ENCODE peak calls at places on chromosomes 7 and 10, in nine cellular contexts. G, H, W, L, U, Z, K, D and T are unnamed samples.

GRCh38 chr7:103649052-103649451 is 203.0 kb upstream of the SLC26A5 start:
- DNase-seq in U (no peak), D (no peak), H (no peak), W (no peak), K (no peak), L (no peak), Z (no peak), G (no peak), T (no peak)

GRCh38 chr7:22563115-22563514 is 63.1 kb upstream of the STEAP1B start:
- DNase-seq in U (no peak), G (no peak), Z (no peak), L (no peak), W (no peak), D (no peak), H (no peak), K (no peak), T (no peak)

GRCh38 chr7:17239683-17240521 is 58.5 kb upstream of the AHR start:
- DNase-seq in D (no peak), K (no peak), L (peak), H (no peak), W (no peak), U (peak), Z (no peak), G (no peak), T (no peak)

GRCh38 chr10:43227911-43228782 is 38.7 kb downstream of the RASGEF1A start:
- DNase-seq in K (peak), G (peak), L (no peak), U (no peak), Z (peak), W (peak), H (peak), D (no peak), T (peak)

GRCh38 chr10:76583711-76584161 is 1053.9 kb downstream of the KCNMA1 start:
- DNase-seq in Z (no peak), H (no peak), W (no peak), U (no peak), L (peak), K (no peak), G (no peak), D (no peak), T (no peak)

GRCh38 chr10:17457083-17457482 is 2.7 kb upstream of the ST8SIA6 start:
- DNase-seq in Z (no peak), K (no peak), G (no peak), W (no peak), L (no peak), D (no peak), H (no peak), U (no peak), T (no peak)

GRCh38 chr10:69659286-69660027 is 29.4 kb downstream of the FAM241B start:
- DNase-seq in K (no peak), Z (no peak), W (no peak), G (peak), D (no peak), H (no peak), L (no peak), U (no peak), T (no peak)

GRCh38 chr10:12507165-12507870 is 158.0 kb downstream of the CAMK1D start:
- DNase-seq in Z (no peak), L (no peak), H (no peak), K (peak), U (no peak), D (no peak), W (no peak), G (no peak), T (no peak)

GRCh38 chr10:30630571-30630970 is 1.0 kb upstream of the LYZL2 start:
- DNase-seq in K (no peak), L (no peak), Z (no peak), D (no peak), W (no peak), G (no peak), U (no peak), H (no peak), T (no peak)

GRCh38 chr10:32577448-32577847 is 131.5 kb downstream of the CCDC7 start:
- DNase-seq in K (no peak), D (no peak), Z (no peak), W (no peak), U (no peak), H (no peak), L (no peak), G (no peak), T (no peak)

GRCh38 chr10:69406302-69406811 is 10.4 kb downstream of the TACR2 start:
- DNase-seq in W (no peak), D (no peak), Z (no peak), L (no peak), G (peak), U (no peak), K (no peak), H (no peak), T (peak)

GRCh38 chr10:104331208-104331838 is 6.9 kb downstream of the ITPRIP start:
- DNase-seq in D (no peak), K (peak), G (peak), H (no peak), W (peak), L (no peak), U (peak), Z (peak), T (no peak)
- TF ChIP-seq POLR2A in D (no peak), K (no peak), G (no peak), H (no peak), W (no peak), L (no peak), U (no peak), Z (no peak), T (peak)

GRCh38 chr10:93417264-93417663 is 64.9 kb downstream of the MYOF start:
- DNase-seq in Z (no peak), U (no peak), G (no peak), D (no peak), K (peak), W (no peak), L (no peak), H (no peak), T (no peak)

GRCh38 chr10:93413252-93413689 is 68.9 kb downstream of the MYOF start:
- DNase-seq in W (no peak), H (no peak), U (no peak), D (no peak), K (no peak), L (no peak), Z (no peak), G (no peak), T (no peak)

GRCh38 chr10:93416824-93417223 is 65.3 kb downstream of the MYOF start:
- DNase-seq in U (no peak), W (no peak), Z (no peak), L (no peak), G (no peak), H (no peak), K (no peak), D (no peak), T (no peak)

GRCh38 chr10:93417886-93418285 is 64.2 kb downstream of the MYOF start:
- DNase-seq in U (no peak), W (no peak), Z (no peak), H (no peak), G (no peak), K (no peak), L (no peak), D (no peak), T (no peak)

DNA sequence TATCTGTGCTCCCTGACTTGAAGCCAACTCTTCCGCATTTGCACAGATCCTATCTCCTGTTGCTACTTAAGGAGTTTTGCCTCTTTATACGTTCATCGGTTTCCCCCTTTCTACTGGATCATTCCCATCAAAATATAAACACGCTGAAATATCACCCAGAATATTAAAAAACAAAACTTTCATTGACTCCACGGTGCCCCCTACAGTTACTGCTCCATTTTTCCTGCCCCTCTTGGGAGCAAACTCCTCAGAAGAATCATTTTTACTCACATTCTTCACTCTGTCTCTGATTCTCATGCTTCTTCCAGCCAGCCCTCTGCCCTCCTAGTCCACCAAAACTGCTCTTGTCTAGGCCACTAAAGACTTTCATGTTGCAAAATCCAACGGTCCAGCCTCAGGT is 66.4 kb downstream of the MYOF start:
- DNase-seq in L (no peak), G (no peak), U (no peak), K (no peak), W (no peak), H (no peak), D (no peak), Z (no peak), T (no peak)
- TF ChIP-seq CTCF in L (peak), G (no peak), U (no peak), K (no peak), W (no peak), H (no peak), D (no peak), Z (no peak), T (no peak)

DNA sequence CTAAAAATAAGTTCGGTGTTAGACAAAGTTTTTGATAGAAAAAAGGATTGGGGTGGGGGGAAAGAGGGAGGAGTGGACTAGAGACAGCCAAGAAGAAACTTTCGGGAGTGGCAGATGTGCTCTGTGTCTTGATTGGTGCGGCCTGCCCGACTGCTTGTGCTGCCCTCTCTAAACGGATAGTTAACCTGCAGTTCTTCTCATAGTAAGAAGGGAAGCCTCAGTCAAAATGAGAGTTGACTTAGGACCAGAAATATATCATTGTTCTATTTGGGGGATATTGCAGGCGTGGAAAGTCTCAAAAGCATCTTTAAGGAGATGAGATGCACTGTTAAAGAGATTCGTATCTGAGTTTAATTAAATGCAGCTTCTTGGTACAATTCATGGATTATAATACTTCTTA is 39.3 kb downstream of the UBE3C start:
- DNase-seq in L (no peak), U (no peak), Z (no peak), W (no peak), K (no peak), H (no peak), D (peak), G (no peak), T (no peak)
- TF ChIP-seq POLR2A in L (no peak), U (no peak), Z (no peak), W (no peak), K (no peak), H (no peak), D (no peak), G (no peak), T (no peak)

GRCh38 chr7:55078465-55079372 is 59.9 kb downstream of the EGFR start:
- DNase-seq in H (peak), K (no peak), L (peak), G (no peak), U (no peak), D (no peak), W (no peak), Z (no peak), T (no peak)
- TF ChIP-seq CTCF in H (no peak), K (no peak), L (no peak), G (no peak), U (no peak), D (no peak), W (no peak), Z (no peak), T (no peak)

GRCh38 chr7:159027803-159028455 is 116.7 kb downstream of the VIPR2 start:
- DNase-seq in D (no peak), U (no peak), K (peak), Z (peak), L (no peak), G (no peak), H (peak), W (peak), T (no peak)
- TF ChIP-seq POLR2A in D (no peak), U (no peak), K (no peak), Z (no peak), L (no peak), G (no peak), H (no peak), W (no peak), T (no peak)

GRCh38 chr7:84704380-84704779 is 482.5 kb downstream of the SEMA3D start:
- DNase-seq in D (no peak), L (peak), H (no peak), K (no peak), Z (no peak), W (no peak), U (no peak), G (no peak), T (no peak)
- TF ChIP-seq CTCF in D (no peak), L (no peak), H (no peak), K (no peak), Z (no peak), W (no peak), U (no peak), G (no peak), T (no peak)

GRCh38 chr7:74083117-74083876 is at the start of gene LIMK1:
- DNase-seq in W (peak), U (no peak), K (peak), G (peak), L (peak), D (no peak), Z (peak), H (peak), T (peak)
- TF ChIP-seq POLR2A in W (peak), U (no peak), K (no peak), G (no peak), L (peak), D (peak), Z (no peak), H (no peak), T (no peak)

DNA sequence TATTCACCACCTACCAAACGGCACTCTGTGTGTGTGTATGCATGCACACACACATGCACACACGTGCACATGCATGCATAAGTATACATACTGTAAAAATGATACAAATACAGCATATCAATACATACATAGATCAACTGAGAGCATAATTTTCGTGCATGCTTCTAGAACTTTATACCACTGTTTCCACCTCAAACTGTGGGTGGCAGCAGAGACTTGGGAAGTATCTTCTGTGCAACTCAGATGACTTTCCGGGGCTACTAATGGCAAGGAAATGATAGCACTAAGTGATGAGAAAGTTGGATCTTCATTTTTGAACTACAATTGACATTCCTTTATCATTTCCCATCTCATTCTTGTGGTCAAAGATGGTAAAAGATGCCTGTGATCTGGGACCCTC is 570.7 kb downstream of the REEP3 start:
- DNase-seq in W (no peak), U (no peak), D (no peak), H (no peak), G (no peak), K (no peak), L (peak), Z (no peak), T (no peak)
- TF ChIP-seq CTCF in W (no peak), U (peak), D (peak), H (no peak), G (no peak), K (no peak), L (no peak), Z (no peak), T (peak)

GRCh38 chr10:99929360-99929759 is 80.4 kb downstream of the DNMBP start:
- DNase-seq in K (no peak), L (no peak), H (no peak), G (no peak), W (peak), Z (no peak), D (no peak), U (no peak), T (no peak)

GRCh38 chr10:99926925-99927718 is 82.6 kb downstream of the DNMBP start:
- DNase-seq in U (no peak), Z (peak), G (no peak), H (peak), K (peak), L (peak), D (no peak), W (peak), T (peak)

GRCh38 chr10:99927719-99928280 is 81.9 kb downstream of the DNMBP start:
- DNase-seq in K (no peak), L (peak), H (no peak), U (no peak), Z (no peak), W (no peak), G (no peak), D (no peak), T (no peak)

GRCh38 chr10:99930731-99931550 is 78.8 kb downstream of the DNMBP start:
- DNase-seq in L (peak), K (no peak), U (peak), Z (no peak), D (no peak), H (peak), W (peak), G (no peak), T (no peak)
- TF ChIP-seq POLR2A in L (no peak), K (no peak), U (no peak), Z (peak), D (no peak), H (peak), W (peak), G (no peak), T (peak)

DNA sequence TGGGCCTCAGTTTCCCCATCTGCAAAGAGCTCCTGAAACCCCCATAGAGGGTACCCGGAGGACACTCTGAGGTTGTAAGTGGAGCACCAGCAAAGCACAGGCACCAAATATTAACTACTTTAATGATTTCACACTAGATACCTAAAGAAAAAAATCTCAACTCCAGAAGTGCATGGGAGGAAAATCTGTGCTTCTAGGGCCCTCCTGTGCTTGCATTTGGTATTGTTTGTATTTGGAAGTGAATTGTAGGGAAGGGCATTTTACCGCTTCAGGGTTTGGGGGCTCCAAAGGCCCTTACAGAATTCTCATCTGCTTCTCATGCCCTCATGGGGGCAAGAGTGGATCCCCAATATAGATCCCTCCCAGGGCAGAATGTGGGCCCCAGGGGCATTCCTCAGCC is 22.4 kb upstream of the DRGX start:
- DNase-seq in Z (no peak), D (no peak), L (no peak), H (no peak), K (no peak), U (no peak), G (no peak), W (no peak), T (no peak)
- TF ChIP-seq CTCF in Z (no peak), D (no peak), L (no peak), H (no peak), K (no peak), U (peak), G (no peak), W (peak), T (no peak)